ENCODE peak calls at places on chromosomes 12 and 14, in four cellular contexts. C is H9, R is IMR-90, T is H1. J is an unnamed sample.

GRCh38 chr14:76380991-76381390 is 5.1 kb downstream of the ESRRB start:
- DNase-seq in C (no peak), R (no peak), T (no peak), J (no peak)

GRCh38 chr14:92352158-92352985 is 29.4 kb downstream of the SLC24A4 start:
- DNase-seq in R (no peak), T (peak), C (peak), J (peak)

GRCh38 chr12:95440401-95440800 is 33.6 kb upstream of the METAP2 start:
- DNase-seq in C (no peak), T (no peak), R (peak), J (no peak)

GRCh38 chr14:91354221-91354916 is 63.3 kb downstream of the CCDC88C start:
- DNase-seq in T (no peak), C (no peak), R (no peak), J (no peak)

GRCh38 chr12:44510510-44510909 is 365.6 kb downstream of the NELL2 start:
- DNase-seq in T (no peak), R (no peak), C (no peak), J (no peak)

GRCh38 chr12:112018571-112019237 is 5.5 kb downstream of the ERP29 start:
- DNase-seq in C (no peak), R (peak), T (no peak), J (no peak)

GRCh38 chr12:47303207-47303606 is 223.4 kb upstream of the AMIGO2 start:
- DNase-seq in T (no peak), C (no peak), R (peak), J (no peak)

GRCh38 chr12:13670249-13670648 is 311.2 kb downstream of the GRIN2B start:
- DNase-seq in R (no peak), C (no peak), T (no peak), J (no peak)

GRCh38 chr14:73741876-73742519 is 27.8 kb upstream of the PNMA1 start:
- DNase-seq in T (no peak), C (peak), R (no peak), J (no peak)

GRCh38 chr12:75205556-75205955 is 4.1 kb downstream of the KCNC2 start:
- DNase-seq in T (no peak), R (no peak), C (no peak), J (no peak)

GRCh38 chr14:99268776-99269510 is 3.1 kb downstream of the BCL11B start:
- DNase-seq in R (no peak), C (peak), T (no peak), J (no peak)

GRCh38 chr14:54138354-54139038 is 181.9 kb upstream of the BMP4 start:
- DNase-seq in T (no peak), C (no peak), R (no peak), J (no peak)

GRCh38 chr14:54194501-54194900 is 202.3 kb upstream of the CDKN3 start:
- DNase-seq in T (no peak), C (no peak), R (no peak), J (no peak)

GRCh38 chr14:24070285-24071143 is 848 bp upstream of the CPNE6 start:
- DNase-seq in T (no peak), R (no peak), C (no peak), J (no peak)

GRCh38 chr12:57127710-57128518 is at the start of gene LRP1:
- DNase-seq in R (peak), C (peak), T (peak), J (peak)

GRCh38 chr12:27003421-27004311 is 10.5 kb downstream of the TM7SF3 start:
- DNase-seq in T (no peak), R (no peak), C (no peak), J (no peak)

GRCh38 chr14:100147181-100147631 is 12.2 kb downstream of the DEGS2 start:
- DNase-seq in T (no peak), C (no peak), R (no peak), J (no peak)

GRCh38 chr12:32031109-32031508 is 71.9 kb downstream of the RESF1 start:
- DNase-seq in R (no peak), T (no peak), C (no peak), J (peak)

GRCh38 chr12:14394317-14395058 is 29.0 kb downstream of the ATF7IP start:
- DNase-seq in R (peak), T (no peak), C (no peak), J (peak)

GRCh38 chr12:107864235-107864634 is 89.7 kb downstream of the ASCL4 start:
- DNase-seq in R (no peak), T (peak), C (peak), J (peak)

GRCh38 chr12:65313704-65314317 is 35.3 kb downstream of the MSRB3 start:
- DNase-seq in R (peak), T (no peak), C (no peak), J (peak)

GRCh38 chr12:6317693-6318439 is 7.4 kb downstream of the PLEKHG6 start:
- DNase-seq in R (no peak), T (no peak), C (no peak), J (no peak)

GRCh38 chr12:92324849-92325500 is 179.3 kb upstream of the BTG1 start:
- DNase-seq in T (no peak), C (no peak), R (no peak), J (peak)

GRCh38 chr12:91651728-91652127 is 469.1 kb upstream of the DCN start:
- DNase-seq in C (no peak), R (no peak), T (no peak), J (no peak)

GRCh38 chr12:100404769-100405407 is 48.0 kb downstream of the SLC17A8 start:
- DNase-seq in C (peak), R (peak), T (peak), J (peak)

GRCh38 chr12:120093592-120094355 is 22.8 kb downstream of the RAB35 start:
- DNase-seq in T (peak), R (no peak), C (peak), J (peak)

GRCh38 chr12:24718641-24719040 is 230.3 kb downstream of the BCAT1 start:
- DNase-seq in C (no peak), R (no peak), T (no peak), J (no peak)

GRCh38 chr12:50734409-50735263 is 29.3 kb upstream of the ATF1 start:
- DNase-seq in T (peak), C (peak), R (peak), J (peak)

GRCh38 chr12:26830358-26830757 is 2.6 kb downstream of the ITPR2 start:
- DNase-seq in C (no peak), T (no peak), R (no peak), J (no peak)

GRCh38 chr14:100656996-100657395 is 69.7 kb upstream of the DLK1 start:
- DNase-seq in R (no peak), T (no peak), C (no peak), J (no peak)

GRCh38 chr14:52042371-52043037 is 26.4 kb downstream of the NID2 start:
- DNase-seq in C (no peak), R (no peak), T (no peak), J (no peak)
- H4K5ac ChIP-seq in C (no peak), R (no peak), T (no peak), J (no peak)

GRCh38 chr12:131928080-131928764 is 854 bp upstream of the PUS1 start:
- DNase-seq in C (peak), R (peak), T (no peak), J (peak)

GRCh38 chr12:131927110-131928079 is 1.7 kb upstream of the PUS1 start:
- DNase-seq in C (peak), T (no peak), R (no peak), J (peak)

GRCh38 chr12:131928765-131929529 is at the start of gene PUS1:
- DNase-seq in R (peak), C (peak), T (peak), J (peak)

GRCh38 chr12:131930510-131930909 is 1.4 kb downstream of the PUS1 start:
- DNase-seq in T (no peak), C (no peak), R (no peak), J (no peak)

GRCh38 chr12:131929530-131930456 is 717 bp downstream of the PUS1 start:
- DNase-seq in R (peak), T (no peak), C (peak), J (peak)
- H3K27ac ChIP-seq in R (peak), T (peak), C (no peak), J (no peak)

DNA sequence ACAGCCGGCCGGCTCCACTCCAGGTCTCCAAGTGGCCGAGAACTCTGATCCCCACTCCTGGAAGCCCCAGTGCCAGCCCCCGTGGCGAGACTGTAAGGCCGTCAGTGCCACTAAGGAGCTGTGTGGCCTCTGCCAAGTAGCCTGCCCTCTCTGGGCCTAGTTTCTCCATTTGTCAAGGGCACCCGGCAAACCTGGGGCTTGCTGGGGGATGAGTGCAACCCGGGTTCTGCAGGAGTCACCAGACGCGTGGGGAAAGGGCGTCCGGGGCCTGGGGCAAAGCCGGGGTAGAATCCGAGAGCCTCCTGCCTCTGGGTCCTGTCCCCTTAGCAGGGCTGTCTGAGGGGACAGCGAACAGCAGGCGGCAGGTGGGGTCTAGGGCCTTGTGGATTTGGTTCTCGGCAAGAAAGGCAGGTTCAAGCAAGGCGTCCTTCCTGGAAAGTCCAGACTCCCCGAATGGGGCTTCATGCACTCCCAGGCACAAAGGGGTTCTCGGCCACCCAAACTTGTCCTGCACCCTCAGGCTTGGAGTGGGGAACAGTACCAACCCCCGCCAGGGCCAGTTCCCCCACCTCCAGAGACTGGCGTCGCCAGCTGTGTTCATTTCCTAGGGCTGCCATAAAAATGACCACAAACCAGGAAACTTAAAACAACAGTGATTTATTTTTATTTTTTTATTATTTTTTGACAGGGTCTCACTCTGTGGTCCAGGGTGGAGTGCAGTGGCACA is 56.0 kb downstream of the NCOR2 start:
- DNase-seq in R (no peak), T (no peak), C (no peak), J (no peak)
- H3K4ac ChIP-seq in R (no peak), T (no peak), C (no peak), J (no peak)

GRCh38 chr14:65817011-65817410 is 404.5 kb downstream of the FUT8 start:
- DNase-seq in R (no peak), C (no peak), T (no peak), J (peak)
- H4K5ac ChIP-seq in R (no peak), C (no peak), T (no peak), J (no peak)

GRCh38 chr12:90253674-90254181 is 545.1 kb upstream of the ATP2B1 start:
- DNase-seq in T (no peak), C (peak), R (peak), J (peak)
- H3K27ac ChIP-seq in T (no peak), C (no peak), R (no peak), J (no peak)

GRCh38 chr14:52351561-52352491 is 37.7 kb downstream of the PTGER2 start:
- DNase-seq in T (no peak), C (no peak), R (peak), J (no peak)
- H3K4ac ChIP-seq in T (no peak), C (no peak), R (peak), J (no peak)

DNA sequence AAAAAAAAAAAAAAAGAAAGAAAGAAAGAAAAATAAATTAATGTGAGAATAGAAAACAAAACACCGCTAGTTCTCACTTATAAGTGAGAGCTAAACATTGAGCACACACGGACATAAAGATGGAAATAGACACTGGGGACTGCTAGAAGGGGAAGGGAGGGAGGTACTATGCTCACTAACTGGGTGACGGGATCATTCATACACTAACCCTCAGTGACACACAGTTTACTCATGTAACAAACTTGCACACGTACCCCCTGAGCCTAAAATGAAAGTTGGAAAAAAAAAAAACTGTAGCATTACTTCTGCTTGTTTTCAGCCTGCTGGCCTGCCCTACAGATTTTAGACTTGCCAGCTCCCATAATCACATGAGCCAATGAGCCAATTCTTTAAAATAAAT is 10.5 kb upstream of the PRMT5 start:
- DNase-seq in C (no peak), T (no peak), R (peak), J (no peak)
- H4K5ac ChIP-seq in C (no peak), T (no peak), R (no peak), J (no peak)

GRCh38 chr14:68734231-68734732 is 58.6 kb downstream of the ZFP36L1 start:
- DNase-seq in R (peak), C (no peak), T (no peak), J (no peak)
- H3K27ac ChIP-seq in R (no peak), C (no peak), T (no peak), J (no peak)

DNA sequence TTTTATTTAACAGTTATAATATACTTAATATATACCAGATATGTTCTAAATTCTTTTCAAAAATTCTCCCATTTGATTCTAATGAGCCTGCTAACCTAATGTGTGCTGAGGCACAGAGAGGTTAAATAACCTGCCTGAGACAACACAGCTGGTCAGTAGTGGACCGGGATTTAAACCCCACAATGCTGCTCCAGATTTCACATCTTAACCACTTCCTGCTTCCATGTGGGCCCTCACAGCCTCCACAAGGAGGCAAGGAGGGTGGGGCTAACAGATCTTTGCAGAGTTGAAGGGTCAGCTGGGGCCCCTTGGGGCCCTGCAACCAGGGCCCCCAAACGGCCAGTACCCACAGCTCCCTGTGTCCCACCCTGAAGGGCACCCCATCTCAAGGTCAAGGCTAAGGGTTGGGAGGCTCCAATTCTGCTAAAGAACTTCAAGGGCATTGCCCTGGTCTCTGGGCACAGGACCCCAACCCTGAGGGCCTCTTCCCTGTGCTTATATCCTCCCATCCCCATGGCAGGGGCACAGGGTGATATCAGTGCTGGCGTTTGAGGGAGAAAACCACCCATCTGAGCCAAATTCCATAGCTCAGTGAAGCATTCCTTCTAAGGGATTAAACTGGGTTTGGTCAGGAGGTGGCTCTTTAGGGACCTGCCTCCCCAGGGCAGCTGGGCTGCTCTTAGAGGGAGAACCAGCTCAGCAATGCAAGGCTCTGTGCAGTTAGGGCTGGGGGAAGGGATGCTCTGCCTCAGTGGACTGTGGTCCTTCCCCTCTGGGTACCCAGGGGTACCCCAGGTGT is 2.2 kb downstream of the KRT80 start:
- DNase-seq in R (peak), C (no peak), T (no peak), J (peak)
- H3K4ac ChIP-seq in R (peak), C (no peak), T (no peak), J (no peak)